ENCODE peak calls at places on chromosomes 16 and 17, in five cellular contexts. Y, B, W, N and T are unnamed samples.

GRCh38 chr16:57946181-57946801 is 24.6 kb downstream of the CNGB1 start:
- DNase-seq in W (no peak), Y (no peak), B (no peak), N (no peak), T (no peak)

GRCh38 chr17:80252871-80253270 is 7.8 kb upstream of the RNF213 start:
- DNase-seq in Y (peak; percentile 79), B (peak; percentile 25), W (peak; percentile 75), N (peak; percentile 83), T (no peak)

GRCh38 chr17:58755577-58756245 is at the start of gene PPM1E:
- DNase-seq in Y (peak; percentile 35), W (peak; percentile 55), N (peak; percentile 26), B (peak; percentile 44), T (no peak)

GRCh38 chr16:66275795-66276428 is 90.6 kb upstream of the CDH5 start:
- DNase-seq in N (peak; percentile 80), Y (no peak), W (no peak), B (peak; percentile 16), T (no peak)

GRCh38 chr17:66964083-66964771 is at the start of gene CACNG4:
- DNase-seq in B (no peak), Y (no peak), N (no peak), W (no peak), T (no peak)

GRCh38 chr17:67680445-67681224 is 37.1 kb upstream of the NOL11 start:
- DNase-seq in Y (no peak), W (no peak), N (no peak), B (no peak), T (no peak)

GRCh38 chr16:19607610-19608280 is 52.2 kb downstream of the VPS35L start:
- DNase-seq in B (no peak), W (no peak), N (peak; percentile 87), Y (no peak), T (no peak)

GRCh38 chr16:54715011-54715410 is 215.7 kb upstream of the IRX5 start:
- DNase-seq in N (no peak), W (no peak), B (no peak), Y (no peak), T (no peak)

GRCh38 chr16:19114359-19115147 is 789 bp downstream of the ITPRIPL2 start:
- DNase-seq in Y (peak; percentile 76), N (peak; percentile 34), B (peak; percentile 62), W (peak; percentile 78), T (no peak)

GRCh38 chr17:8075081-8075480 is 12.4 kb downstream of the ALOX12B start:
- DNase-seq in W (no peak), Y (no peak), N (no peak), B (no peak), T (no peak)

GRCh38 chr17:40315678-40316570 is 6.9 kb downstream of the RARA start:
- DNase-seq in N (no peak), Y (no peak), B (no peak), W (peak; percentile 54), T (no peak)

GRCh38 chr16:84847554-84848415 is 28.0 kb downstream of the CRISPLD2 start:
- DNase-seq in Y (no peak), B (no peak), N (no peak), W (peak; percentile 44), T (no peak)

GRCh38 chr17:31487648-31488263 is 96.3 kb downstream of the RAB11FIP4 start:
- DNase-seq in Y (peak; percentile 94), W (peak; percentile 85), B (peak; percentile 85), N (peak; percentile 90), T (no peak)

GRCh38 chr17:78337244-78338109 is 22.4 kb downstream of the SOCS3 start:
- DNase-seq in N (peak; percentile 98), B (no peak), W (no peak), Y (peak; percentile 78), T (no peak)

GRCh38 chr16:88320947-88321634 is 61.7 kb upstream of the ZNF469 start:
- DNase-seq in N (peak; percentile 38), Y (no peak), B (no peak), W (no peak), T (no peak)

GRCh38 chr16:19123535-19124178 is 9.9 kb downstream of the ITPRIPL2 start:
- DNase-seq in W (peak; percentile 62), N (peak; percentile 63), Y (no peak), B (peak; percentile 26), T (no peak)

GRCh38 chr17:880074-880870 is 98.1 kb downstream of the MRM3 start:
- DNase-seq in B (no peak), W (no peak), N (no peak), Y (no peak), T (no peak)

GRCh38 chr16:87017388-87018012 is 299.7 kb downstream of the C16orf95 start:
- DNase-seq in B (no peak), Y (no peak), N (peak; percentile 80), W (no peak), T (no peak)

GRCh38 chr16:11669380-11670146 is 1.3 kb downstream of the SNN start:
- DNase-seq in N (no peak), Y (peak; percentile 79), W (peak; percentile 85), B (no peak), T (no peak)

GRCh38 chr17:2347805-2348685 is 10.7 kb downstream of the SGSM2 start:
- DNase-seq in Y (no peak), W (peak; percentile 88), N (peak; percentile 75), B (peak; percentile 64), T (no peak)

GRCh38 chr17:2087597-2088211 is 32.8 kb downstream of the HIC1 start:
- DNase-seq in Y (peak; percentile 71), N (no peak), W (peak; percentile 69), B (no peak), T (no peak)

GRCh38 chr16:83619381-83620150 is 188.2 kb upstream of the HSBP1 start:
- DNase-seq in W (no peak), B (peak; percentile 79), Y (no peak), N (no peak), T (no peak)

GRCh38 chr17:38702900-38703741 is 2.0 kb upstream of the MLLT6 start:
- DNase-seq in Y (peak; percentile 53), W (no peak), B (no peak), N (peak; percentile 14), T (no peak)

GRCh38 chr17:2853722-2854580 is 57.7 kb downstream of the RAP1GAP2 start:
- DNase-seq in B (no peak), Y (no peak), W (no peak), N (peak; percentile 34), T (no peak)